ENCODE peak calls at places on chromosomes 5 and 9, in five cellular contexts. O is body of pancreas, Z is Peyer's patch, N is hepatocyte, U is tibial nerve. V is an unnamed sample.
A peak's percentile ranks its signal among the peaks of the same experiment; 100 is the strongest.

GRCh38 chr5:54120473-54120872 is 189.9 kb downstream of the ARL15 start:
- DNase-seq in N (no peak), U (no peak), Z (no peak), O (no peak), V (no peak)

GRCh38 chr9:72271617-72272478 is 93.2 kb downstream of the ZFAND5 start:
- DNase-seq in N (peak; percentile 78), Z (peak; percentile 74), U (peak; percentile 91), O (peak; percentile 56), V (no peak)

GRCh38 chr9:78296208-78296892 is 575 bp upstream of the PSAT1 start:
- DNase-seq in U (no peak), N (peak; percentile 65), O (peak; percentile 82), Z (peak; percentile 46), V (peak; percentile 32)

GRCh38 chr5:178788381-178789085 is 58.1 kb upstream of the ZNF354A start:
- DNase-seq in O (no peak), U (no peak), N (no peak), Z (no peak), V (no peak)

GRCh38 chr9:97807681-97808080 is 45.3 kb upstream of the FOXE1 start:
- DNase-seq in O (no peak), U (no peak), N (no peak), Z (no peak), V (no peak)

GRCh38 chr9:115133649-115134048 is 15.7 kb upstream of the TNC start:
- DNase-seq in O (no peak), N (no peak), U (no peak), Z (no peak), V (no peak)

GRCh38 chr9:84928419-84928818 is 258.9 kb downstream of the NTRK2 start:
- DNase-seq in U (no peak), Z (peak; percentile 61), O (no peak), N (no peak), V (no peak)

GRCh38 chr5:73088026-73088425 is 32.3 kb upstream of the TMEM171 start:
- DNase-seq in N (no peak), U (no peak), O (no peak), Z (no peak), V (no peak)

GRCh38 chr5:38441730-38442573 is 114.5 kb downstream of the LIFR start:
- DNase-seq in O (peak; percentile 93), N (peak; percentile 95), Z (peak; percentile 93), U (peak; percentile 97), V (peak; percentile 78)

GRCh38 chr9:4603830-4604229 is 58.3 kb upstream of the PLPP6 start:
- DNase-seq in N (no peak), Z (no peak), U (no peak), O (no peak), V (no peak)

GRCh38 chr5:147453901-147454814 is 55.7 kb downstream of the DPYSL3 start:
- DNase-seq in Z (peak; percentile 78), N (peak; percentile 95), U (peak; percentile 80), O (peak; percentile 77), V (peak; percentile 83)

GRCh38 chr5:34505731-34506130 is 150.4 kb upstream of the RAI14 start:
- DNase-seq in N (no peak), O (no peak), U (no peak), Z (no peak), V (no peak)

GRCh38 chr5:62346727-62347126 is 40.7 kb downstream of the KIF2A start:
- DNase-seq in U (no peak), Z (no peak), N (no peak), O (no peak), V (no peak)

GRCh38 chr9:94173632-94174031 is 85.5 kb upstream of the ZNF169 start:
- DNase-seq in U (no peak), O (no peak), N (no peak), Z (no peak), V (no peak)

GRCh38 chr9:127838375-127839078 is 15.9 kb downstream of the ENG start:
- DNase-seq in U (peak; percentile 61), Z (peak; percentile 71), N (peak; percentile 39), O (peak; percentile 47), V (peak; percentile 51)

GRCh38 chr5:135317286-135317685 is 81.7 kb downstream of the MACROH2A1 start:
- DNase-seq in O (peak; percentile 5), N (no peak), Z (no peak), U (no peak), V (no peak)

GRCh38 chr9:27303219-27303618 is 6.3 kb upstream of the EQTN start:
- DNase-seq in Z (no peak), U (no peak), O (no peak), N (peak; percentile 37), V (no peak)

GRCh38 chr9:116566677-116567488 is 120.2 kb upstream of the TRIM32 start:
- DNase-seq in U (no peak), N (peak; percentile 84), Z (peak; percentile 49), O (peak; percentile 41), V (peak; percentile 45)

GRCh38 chr5:80871541-80871961 is 88.6 kb upstream of the RASGRF2 start:
- DNase-seq in U (no peak), N (no peak), O (no peak), Z (no peak), V (no peak)

GRCh38 chr9:99365233-99365980 is 143.3 kb downstream of the SEC61B start:
- DNase-seq in Z (no peak), U (no peak), O (no peak), N (no peak), V (no peak)

GRCh38 chr9:123337971-123338370 is 18.0 kb upstream of the CRB2 start:
- DNase-seq in Z (peak; percentile 81), O (no peak), U (no peak), N (no peak), V (no peak)

GRCh38 chr9:110742741-110743371 is 74.3 kb downstream of the MUSK start:
- DNase-seq in O (no peak), U (no peak), N (no peak), Z (no peak), V (no peak)

GRCh38 chr5:59275537-59276276 is 617.8 kb downstream of the PDE4D start:
- DNase-seq in O (peak; percentile 27), Z (peak; percentile 63), N (peak; percentile 68), U (peak; percentile 21), V (no peak)

GRCh38 chr9:3136999-3137675 is 293.2 kb upstream of the PUM3 start:
- DNase-seq in Z (no peak), O (no peak), N (no peak), U (no peak), V (no peak)

GRCh38 chr5:83393467-83393866 is 78.1 kb upstream of the VCAN start:
- DNase-seq in O (no peak), U (no peak), N (no peak), Z (no peak), V (no peak)

GRCh38 chr5:83394190-83394589 is 77.4 kb upstream of the VCAN start:
- DNase-seq in N (no peak), Z (no peak), U (no peak), O (no peak), V (no peak)

GRCh38 chr5:83387041-83387440 is 84.5 kb upstream of the VCAN start:
- DNase-seq in O (no peak), U (no peak), N (peak; percentile 16), Z (no peak), V (no peak)

GRCh38 chr5:83385812-83386211 is 85.7 kb upstream of the VCAN start:
- DNase-seq in Z (no peak), N (no peak), U (no peak), O (no peak), V (no peak)

GRCh38 chr5:83388608-83389007 is 82.9 kb upstream of the VCAN start:
- DNase-seq in Z (no peak), U (no peak), O (no peak), N (peak; percentile 14), V (no peak)
- H3K4me3 ChIP-seq in Z (no peak overlapping the region), U (no peak overlapping the region), O (no peak overlapping the region), N (no peak overlapping the region), V (no peak overlapping the region)

GRCh38 chr9:12464910-12465512 is 228.2 kb upstream of the TYRP1 start:
- DNase-seq in U (peak; percentile 7), O (no peak), N (peak; percentile 53), Z (no peak), V (no peak)
- TF ChIP-seq CTCF in U (peak; percentile 46), O (peak; percentile 58), N (peak; percentile 78), Z (peak; percentile 17), V (no peak)

GRCh38 chr9:126641118-126641851 is 27.6 kb downstream of the LMX1B start:
- DNase-seq in Z (no peak), N (no peak), U (no peak), O (no peak), V (no peak)

GRCh38 chr9:126637002-126637849 is 23.5 kb downstream of the LMX1B start:
- DNase-seq in O (no peak), N (no peak), Z (no peak), U (no peak), V (no peak)

GRCh38 chr9:126642009-126642744 is 28.4 kb downstream of the LMX1B start:
- DNase-seq in O (peak; percentile 87), U (no peak), Z (no peak), N (no peak), V (no peak)

GRCh38 chr9:126635661-126636439 is 22.1 kb downstream of the LMX1B start:
- DNase-seq in O (no peak), Z (no peak), U (no peak), N (no peak), V (no peak)

GRCh38 chr9:126638571-126639132 is 24.9 kb downstream of the LMX1B start:
- DNase-seq in Z (no peak), O (no peak), N (no peak), U (no peak), V (no peak)
- H3K4me3 ChIP-seq in Z (no peak overlapping the region), O (no peak overlapping the region), N (no peak overlapping the region), U (no peak overlapping the region), V (no peak overlapping the region)

DNA sequence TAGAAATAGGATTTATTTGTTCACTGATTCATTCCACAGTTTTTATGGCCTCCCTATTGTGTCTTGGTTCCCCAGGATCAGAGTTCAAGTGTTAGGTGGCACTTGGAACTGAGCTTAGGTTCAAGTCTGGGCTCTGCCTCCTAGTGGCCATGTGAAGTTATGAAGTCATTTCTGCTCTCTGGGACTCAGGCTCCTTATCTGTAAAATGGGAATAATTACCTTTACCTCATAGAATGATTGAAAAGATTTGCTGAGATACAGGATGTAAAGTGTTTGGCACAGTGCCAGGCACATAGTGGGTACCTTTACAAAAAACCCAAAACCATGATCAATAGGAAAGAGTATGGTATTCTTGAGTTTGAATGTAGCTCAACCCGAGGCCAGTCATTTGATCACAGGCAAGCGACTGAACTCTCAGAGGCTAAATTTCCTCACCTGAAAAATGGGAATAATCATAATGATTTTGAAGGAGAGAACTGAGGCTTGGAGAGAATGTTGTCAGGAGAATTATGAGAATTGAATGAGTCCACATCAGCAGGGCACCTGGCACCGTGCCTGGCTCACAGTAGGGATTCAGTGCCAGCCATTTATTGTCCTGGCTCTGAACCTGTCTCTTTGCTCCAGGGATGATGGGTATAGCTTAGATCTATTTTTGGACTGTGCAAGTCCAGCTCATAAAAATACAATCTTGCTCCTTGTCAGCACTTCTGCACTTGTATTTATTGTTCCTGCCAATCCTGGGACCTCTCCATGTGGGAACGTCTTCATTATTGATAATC is 10.7 kb downstream of the NSG2 start:
- DNase-seq in Z (no peak), O (no peak), N (no peak), U (no peak), V (no peak)
- TF ChIP-seq CTCF in Z (peak; percentile 4), O (no peak), N (no peak), U (no peak), V (no peak)

DNA sequence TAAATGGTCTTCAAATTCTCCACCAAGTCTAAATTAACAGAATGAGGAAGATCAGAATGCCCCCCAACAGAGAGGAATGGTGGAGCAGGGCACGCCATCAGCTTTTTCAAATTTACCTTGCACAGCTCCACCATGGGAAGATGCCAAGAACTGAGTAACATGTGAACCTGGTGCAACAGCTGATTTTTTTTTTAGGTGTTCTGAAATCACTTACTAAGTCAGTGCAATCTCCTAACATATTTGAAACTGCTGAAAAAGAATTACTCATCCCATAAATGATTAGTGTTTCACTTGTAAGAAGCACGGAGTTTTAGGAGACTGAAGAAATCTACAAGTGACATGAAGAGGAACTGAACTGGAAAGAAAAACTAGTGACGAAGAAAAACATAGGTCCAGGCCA is 5.1 kb downstream of the TMEM245 start:
- DNase-seq in U (no peak), N (no peak), Z (no peak), O (peak; percentile 27), V (no peak)
- H3K4me3 ChIP-seq in U (no peak overlapping the region), N (no peak overlapping the region), Z (no peak overlapping the region), O (no peak overlapping the region), V (no peak overlapping the region)